ENCODE peak calls at places on chromosomes 5 and 9, in six cellular contexts. H is fibroblast of pulmonary artery, D is heart left ventricle, V is astrocyte, Z is frontal cortex, M is Daoy. K is an unnamed sample.
A peak's percentile ranks its signal among the peaks of the same experiment; 100 is the strongest.

GRCh38 chr9:69170231-69170630 is 3.8 kb upstream of the TJP2 start:
- DNase-seq in V (no peak), Z (no peak), D (no peak), H (no peak), M (no peak), K (peak; percentile 25)

GRCh38 chr5:143921525-143922311 is 109.8 kb downstream of the HMHB1 start:
- DNase-seq in H (peak; percentile 92), Z (no peak), V (peak; percentile 77), M (peak; percentile 42), D (no peak), K (peak; percentile 85)

GRCh38 chr9:34252670-34253459 is 74.0 kb downstream of the UBAP1 start:
- DNase-seq in H (peak; percentile 65), V (peak; percentile 61), M (peak; percentile 70), Z (peak; percentile 43), D (peak; percentile 72), K (peak; percentile 54)

GRCh38 chr5:777756-778161 is 6.8 kb downstream of the ZDHHC11B start:
- DNase-seq in M (no peak), Z (no peak), D (no peak), V (no peak), H (no peak), K (no peak)

GRCh38 chr9:84300271-84300670 is 40.3 kb downstream of the SLC28A3 start:
- DNase-seq in H (peak; percentile 54), Z (no peak), M (no peak), D (no peak), V (no peak), K (peak; percentile 54)

GRCh38 chr5:172235132-172235780 is 41.3 kb downstream of the EFCAB9 start:
- DNase-seq in V (peak; percentile 37), M (no peak), D (no peak), Z (no peak), H (peak; percentile 14), K (peak; percentile 7)

GRCh38 chr9:79581388-79581787 is 9.6 kb downstream of the TLE4 start:
- DNase-seq in Z (no peak), H (peak; percentile 67), V (peak; percentile 69), M (peak; percentile 35), D (no peak), K (peak; percentile 75)

GRCh38 chr5:1732955-1733354 is 66.7 kb downstream of the MRPL36 start:
- DNase-seq in Z (no peak), H (no peak), D (no peak), V (no peak), M (no peak), K (no peak)

GRCh38 chr5:148843510-148844318 is 17.3 kb downstream of the ADRB2 start:
- DNase-seq in H (peak; percentile 10), D (no peak), Z (no peak), M (peak; percentile 52), V (peak; percentile 14), K (peak; percentile 64)

GRCh38 chr9:98569070-98569469 is 139.7 kb downstream of the GABBR2 start:
- DNase-seq in D (no peak), V (no peak), M (no peak), H (no peak), Z (no peak), K (no peak)

GRCh38 chr9:108743426-108743825 is 112.4 kb downstream of the ACTL7B start:
- DNase-seq in V (no peak), M (no peak), D (no peak), Z (no peak), H (no peak), K (no peak)

GRCh38 chr9:69822091-69822750 is 1.6 kb downstream of the CFAP95 start:
- DNase-seq in H (peak; percentile 23), Z (no peak), M (peak; percentile 43), D (no peak), V (peak; percentile 46), K (peak; percentile 81)

GRCh38 chr5:147290261-147290660 is 55.4 kb downstream of the STK32A start:
- DNase-seq in Z (no peak), H (no peak), V (no peak), D (peak; percentile 68), M (no peak), K (no peak)

GRCh38 chr5:21802869-21803490 is 1050.2 kb downstream of the CDH12 start:
- DNase-seq in M (no peak), V (peak; percentile 14), D (no peak), H (peak; percentile 64), Z (no peak), K (peak; percentile 56)

GRCh38 chr9:95504053-95504963 is 12.5 kb downstream of the PTCH1 start:
- DNase-seq in Z (no peak), M (peak; percentile 69), H (peak; percentile 58), D (peak; percentile 63), V (no peak), K (peak; percentile 72)

GRCh38 chr5:165779505-165779904 is 2274.1 kb downstream of the MAT2B start:
- DNase-seq in D (no peak), Z (no peak), H (no peak), V (no peak), M (no peak), K (no peak)

GRCh38 chr5:109218767-109219166 is 191.0 kb downstream of the PJA2 start:
- DNase-seq in V (no peak), D (no peak), Z (no peak), H (no peak), M (no peak), K (no peak)

GRCh38 chr5:126531543-126532120 is 63.4 kb downstream of the ALDH7A1 start:
- DNase-seq in M (no peak), D (peak; percentile 45), V (no peak), H (peak; percentile 45), Z (no peak), K (peak; percentile 62)

GRCh38 chr5:64814073-64814472 is 45.3 kb downstream of the CWC27 start:
- DNase-seq in M (no peak), H (no peak), V (no peak), Z (no peak), D (no peak), K (no peak)

GRCh38 chr9:95100071-95100627 is 217.4 kb downstream of the FANCC start:
- DNase-seq in M (no peak), D (no peak), V (peak; percentile 46), H (no peak), Z (no peak), K (peak; percentile 53)

GRCh38 chr5:157271740-157272271 is 5.9 kb downstream of the CYFIP2 start:
- DNase-seq in D (no peak), H (no peak), M (no peak), Z (no peak), V (no peak), K (no peak)

GRCh38 chr9:126383395-126384104 is 56.9 kb downstream of the MVB12B start:
- DNase-seq in M (no peak), V (no peak), D (no peak), Z (no peak), H (no peak), K (no peak)

GRCh38 chr9:4596165-4596922 is 65.8 kb upstream of the PLPP6 start:
- DNase-seq in Z (no peak), V (no peak), D (no peak), M (no peak), H (no peak), K (no peak)

GRCh38 chr5:143308726-143309125 is 94.8 kb downstream of the NR3C1 start:
- DNase-seq in D (no peak), Z (no peak), M (no peak), V (peak; percentile 78), H (no peak), K (peak; percentile 52)

GRCh38 chr9:37943329-37944265 is 39.7 kb upstream of the SLC25A51 start:
- DNase-seq in Z (no peak), V (peak; percentile 97), H (peak; percentile 91), D (peak; percentile 60), M (peak; percentile 93), K (peak; percentile 94)

GRCh38 chr5:116572375-116573278 is 2.0 kb downstream of the SEMA6A start:
- DNase-seq in V (no peak), H (peak; percentile 16), D (peak; percentile 59), Z (peak; percentile 34), M (peak; percentile 38), K (no peak)

GRCh38 chr9:129459550-129460322 is 161.2 kb downstream of the C9orf50 start:
- DNase-seq in Z (peak; percentile 58), V (no peak), D (no peak), M (no peak), H (no peak), K (no peak)

GRCh38 chr5:43165323-43165722 is 26.7 kb upstream of the NIM1K start:
- DNase-seq in D (no peak), M (no peak), Z (no peak), H (no peak), V (no peak), K (no peak)

K was measured in IMR-90.